ENCODE peak calls at places on chromosome 13, in four cellular contexts. M is IMR-90, S is K562, E is keratinocyte. Y is an unnamed sample. For H3K9me1, the result is how much of the 10 kb centered on the place peaks cover.

GRCh38 chr13:28394422-28394821 is 100.5 kb downstream of the FLT1 start:
- DNase-seq in M (peak), S (no peak), E (no peak), Y (peak)

GRCh38 chr13:31276386-31276785 is 76.6 kb downstream of the B3GLCT start:
- DNase-seq in M (no peak), S (no peak), E (no peak), Y (no peak)

GRCh38 chr13:59677966-59678814 is 485.5 kb downstream of the DIAPH3 start:
- DNase-seq in M (peak), S (peak), E (peak), Y (peak)

GRCh38 chr13:73622375-73622774 is 511.8 kb downstream of the KLF12 start:
- DNase-seq in M (no peak), S (no peak), E (no peak), Y (peak)

GRCh38 chr13:49683489-49683888 is 7.8 kb downstream of the EBPL start:
- DNase-seq in M (no peak), S (no peak), E (no peak), Y (no peak)

GRCh38 chr13:55199132-55199531 is 1941.6 kb upstream of the PRR20A start:
- DNase-seq in M (no peak), S (no peak), E (no peak), Y (no peak)

GRCh38 chr13:105774739-105775460 is 760.6 kb downstream of the EFNB2 start:
- DNase-seq in M (peak), S (no peak), E (no peak), Y (peak)

GRCh38 chr13:93224545-93224944 is 2.1 kb upstream of the GPC6 start:
- DNase-seq in M (peak), S (no peak), E (no peak), Y (no peak)

GRCh38 chr13:96822900-96823299 is 171.4 kb downstream of the OXGR1 start:
- DNase-seq in M (no peak), S (peak), E (no peak), Y (peak)

GRCh38 chr13:99265823-99266426 is 7.7 kb upstream of the GPR18 start:
- DNase-seq in M (peak), S (peak), E (peak), Y (peak)
- H3K9me1 ChIP-seq in M (under half), S (under half), E (under half), Y (under half)

DNA sequence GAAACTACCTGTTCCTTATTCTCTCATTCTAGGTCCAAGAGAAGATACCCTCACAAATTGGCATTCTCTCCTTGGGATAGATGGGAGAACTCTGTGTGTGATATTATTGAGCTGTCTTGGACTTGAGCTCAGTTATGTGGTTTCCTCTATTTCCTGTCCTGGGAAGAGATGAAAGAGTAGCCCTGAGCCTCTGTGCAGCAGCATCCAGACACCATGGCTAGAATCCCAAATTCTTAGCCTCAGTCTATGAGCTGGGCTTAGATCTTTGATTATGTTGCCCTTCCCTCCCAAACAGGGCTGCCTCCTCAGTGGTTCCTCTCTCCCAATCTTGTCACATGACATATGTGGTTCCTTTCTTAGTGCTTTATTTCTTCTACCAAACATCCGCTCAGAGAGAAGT is 290.7 kb downstream of the SPRY2 start:
- DNase-seq in M (peak), S (no peak), E (no peak), Y (peak)
- H3K9me1 ChIP-seq in M (under half), S (under half), E (under half), Y (under half)

GRCh38 chr13:83796364-83796763 is 85.9 kb downstream of the SLITRK1 start:
- DNase-seq in M (no peak), S (no peak), E (no peak), Y (no peak)
- H3K9me1 ChIP-seq in M (under half), S (under half), E (under half), Y (under half)

GRCh38 chr13:39259371-39259770 is 221.1 kb downstream of the NHLRC3 start:
- DNase-seq in M (no peak), S (no peak), E (no peak), Y (no peak)
- H3K9me1 ChIP-seq in M (under half), S (under half), E (under half), Y (under half)

GRCh38 chr13:90884066-90884465 is 463.4 kb upstream of the MIR17HG start:
- DNase-seq in M (no peak), S (no peak), E (no peak), Y (no peak)

GRCh38 chr13:90880790-90881189 is 466.7 kb upstream of the MIR17HG start:
- DNase-seq in M (no peak), S (no peak), E (no peak), Y (no peak)

GRCh38 chr13:90883592-90883991 is 463.9 kb upstream of the MIR17HG start:
- DNase-seq in M (no peak), S (no peak), E (no peak), Y (no peak)

DNA sequence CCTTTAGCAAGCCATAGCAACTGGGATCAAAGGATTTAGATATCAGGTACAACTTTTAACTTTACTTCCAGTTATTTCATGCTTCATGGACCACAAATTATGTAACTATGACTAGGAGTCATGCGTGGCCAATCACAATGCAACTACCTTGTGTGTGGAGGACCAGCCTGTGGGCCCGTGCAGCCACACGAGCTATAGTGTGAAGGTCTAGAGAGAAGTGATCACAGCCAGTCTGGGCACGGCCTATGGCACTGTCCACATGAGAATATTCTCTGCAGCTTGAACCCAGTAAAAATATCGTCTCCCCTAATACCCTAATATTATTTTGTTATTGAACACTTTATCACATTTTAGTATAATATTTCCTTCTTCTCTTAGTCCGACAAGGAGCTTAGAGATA is 464.9 kb upstream of the MIR17HG start:
- DNase-seq in M (no peak), S (no peak), E (no peak), Y (no peak)
- H3K9me1 ChIP-seq in M (under half), S (under half), E (under half), Y (under half)

Y was measured in endothelial cell of umbilical vein.